ENCODE peak calls at places on chromosomes 11 and 22, in seven cellular contexts. One of them, this sample, is unnamed.

GRCh38 chr11:126411971-126412381 is 56.5 kb downstream of the ST3GAL4 start:
- DNase-seq in A549: no peak
- DNase-seq in esophagus muscularis mucosa: no peak
- DNase-seq in sigmoid colon: no peak
- DNase-seq in K562: peak
- DNase-seq in ovary: peak
- DNase-seq in GM12878: no peak
- DNase-seq in this sample: no peak

GRCh38 chr11:113447621-113448310 is 27.4 kb downstream of the DRD2 start:
- DNase-seq in A549: no peak
- DNase-seq in esophagus muscularis mucosa: no peak
- DNase-seq in sigmoid colon: no peak
- DNase-seq in K562: no peak
- DNase-seq in ovary: no peak
- DNase-seq in GM12878: no peak
- DNase-seq in this sample: no peak

GRCh38 chr22:26095271-26095956 is 73.8 kb upstream of the SEZ6L start:
- DNase-seq in A549: no peak
- DNase-seq in esophagus muscularis mucosa: no peak
- DNase-seq in sigmoid colon: no peak
- DNase-seq in K562: no peak
- DNase-seq in ovary: no peak
- DNase-seq in GM12878: no peak
- DNase-seq in this sample: no peak

GRCh38 chr11:112113539-112114457 is 27.1 kb downstream of the SDHD start:
- DNase-seq in A549: peak
- DNase-seq in esophagus muscularis mucosa: no peak
- DNase-seq in sigmoid colon: no peak
- DNase-seq in K562: peak
- DNase-seq in ovary: no peak
- DNase-seq in GM12878: no peak
- DNase-seq in this sample: no peak

GRCh38 chr11:108601150-108601549 is 7.6 kb upstream of the EXPH5 start:
- DNase-seq in A549: no peak
- DNase-seq in esophagus muscularis mucosa: no peak
- DNase-seq in sigmoid colon: no peak
- DNase-seq in K562: no peak
- DNase-seq in ovary: no peak
- DNase-seq in GM12878: no peak
- DNase-seq in this sample: no peak

GRCh38 chr22:46547179-46547882 is 9.9 kb upstream of the CELSR1 start:
- DNase-seq in A549: no peak
- DNase-seq in esophagus muscularis mucosa: no peak
- DNase-seq in sigmoid colon: no peak
- DNase-seq in K562: no peak
- DNase-seq in ovary: no peak
- DNase-seq in GM12878: no peak
- DNase-seq in this sample: no peak

GRCh38 chr11:124869331-124869730 is 4.1 kb downstream of the ROBO3 start:
- DNase-seq in A549: no peak
- DNase-seq in esophagus muscularis mucosa: no peak
- DNase-seq in sigmoid colon: peak
- DNase-seq in K562: no peak
- DNase-seq in ovary: no peak
- DNase-seq in GM12878: no peak
- DNase-seq in this sample: no peak

GRCh38 chr22:46619830-46620501 is at the start of gene GRAMD4:
- DNase-seq in A549: no peak
- DNase-seq in esophagus muscularis mucosa: no peak
- DNase-seq in sigmoid colon: peak
- DNase-seq in K562: peak
- DNase-seq in ovary: no peak
- DNase-seq in GM12878: no peak
- DNase-seq in this sample: no peak

GRCh38 chr11:99316761-99317475 is 296.2 kb downstream of the CNTN5 start:
- DNase-seq in A549: no peak
- DNase-seq in esophagus muscularis mucosa: no peak
- DNase-seq in sigmoid colon: no peak
- DNase-seq in K562: no peak
- DNase-seq in ovary: no peak
- DNase-seq in GM12878: no peak
- DNase-seq in this sample: no peak

GRCh38 chr22:38696606-38697005 is 4.1 kb downstream of the JOSD1 start:
- DNase-seq in A549: peak
- DNase-seq in esophagus muscularis mucosa: no peak
- DNase-seq in sigmoid colon: no peak
- DNase-seq in K562: no peak
- DNase-seq in ovary: no peak
- DNase-seq in GM12878: no peak
- DNase-seq in this sample: no peak

GRCh38 chr22:37148742-37149665 is 712 bp downstream of the IL2RB start:
- DNase-seq in A549: no peak
- DNase-seq in esophagus muscularis mucosa: no peak
- DNase-seq in sigmoid colon: no peak
- DNase-seq in K562: no peak
- DNase-seq in ovary: no peak
- DNase-seq in GM12878: no peak
- DNase-seq in this sample: no peak

GRCh38 chr22:20324139-20324516 is 4.3 kb upstream of the DGCR6L start:
- DNase-seq in A549: no peak
- DNase-seq in esophagus muscularis mucosa: no peak
- DNase-seq in sigmoid colon: no peak
- DNase-seq in K562: no peak
- DNase-seq in ovary: no peak
- DNase-seq in GM12878: no peak
- DNase-seq in this sample: no peak

GRCh38 chr11:63478896-63479295 is 12.1 kb downstream of the PLAAT5 start:
- DNase-seq in A549: peak
- DNase-seq in esophagus muscularis mucosa: no peak
- DNase-seq in sigmoid colon: peak
- DNase-seq in K562: peak
- DNase-seq in ovary: peak
- DNase-seq in GM12878: peak
- DNase-seq in this sample: peak

GRCh38 chr22:25067851-25068421 is 115.4 kb downstream of the KIAA1671 start:
- DNase-seq in A549: no peak
- DNase-seq in esophagus muscularis mucosa: no peak
- DNase-seq in sigmoid colon: no peak
- DNase-seq in K562: no peak
- DNase-seq in ovary: no peak
- DNase-seq in GM12878: no peak
- DNase-seq in this sample: peak

GRCh38 chr11:129853508-129854228 is 38.0 kb downstream of the TMEM45B start:
- DNase-seq in A549: no peak
- DNase-seq in esophagus muscularis mucosa: no peak
- DNase-seq in sigmoid colon: no peak
- DNase-seq in K562: peak
- DNase-seq in ovary: peak
- DNase-seq in GM12878: no peak
- DNase-seq in this sample: peak

GRCh38 chr11:71435278-71435951 is 12.8 kb downstream of the DHCR7 start:
- DNase-seq in A549: no peak
- DNase-seq in esophagus muscularis mucosa: no peak
- DNase-seq in sigmoid colon: no peak
- DNase-seq in K562: no peak
- DNase-seq in ovary: no peak
- DNase-seq in GM12878: no peak
- DNase-seq in this sample: no peak

GRCh38 chr11:9639099-9639498 is 24.8 kb upstream of the SWAP70 start:
- DNase-seq in A549: no peak
- DNase-seq in esophagus muscularis mucosa: no peak
- DNase-seq in sigmoid colon: no peak
- DNase-seq in K562: no peak
- DNase-seq in ovary: no peak
- DNase-seq in GM12878: no peak
- DNase-seq in this sample: peak

GRCh38 chr11:61545341-61545740 is 35.5 kb downstream of the SYT7 start:
- DNase-seq in A549: peak
- DNase-seq in esophagus muscularis mucosa: no peak
- DNase-seq in sigmoid colon: no peak
- DNase-seq in K562: peak
- DNase-seq in ovary: no peak
- DNase-seq in GM12878: no peak
- DNase-seq in this sample: no peak

GRCh38 chr11:93542753-93543246 is 391 bp downstream of the SMCO4 start:
- DNase-seq in A549: no peak
- DNase-seq in esophagus muscularis mucosa: no peak
- DNase-seq in sigmoid colon: peak
- DNase-seq in K562: no peak
- DNase-seq in ovary: peak
- DNase-seq in GM12878: no peak
- DNase-seq in this sample: peak

GRCh38 chr11:45843158-45843924 is 3.9 kb upstream of the CRY2 start:
- DNase-seq in A549: peak
- DNase-seq in esophagus muscularis mucosa: peak
- DNase-seq in sigmoid colon: peak
- DNase-seq in K562: peak
- DNase-seq in ovary: peak
- DNase-seq in GM12878: peak
- DNase-seq in this sample: peak

GRCh38 chr11:60170566-60170965 is 12.3 kb downstream of the MS4A6A start:
- DNase-seq in A549: no peak
- DNase-seq in esophagus muscularis mucosa: no peak
- DNase-seq in sigmoid colon: no peak
- DNase-seq in K562: no peak
- DNase-seq in ovary: no peak
- DNase-seq in GM12878: no peak
- DNase-seq in this sample: no peak

DNA sequence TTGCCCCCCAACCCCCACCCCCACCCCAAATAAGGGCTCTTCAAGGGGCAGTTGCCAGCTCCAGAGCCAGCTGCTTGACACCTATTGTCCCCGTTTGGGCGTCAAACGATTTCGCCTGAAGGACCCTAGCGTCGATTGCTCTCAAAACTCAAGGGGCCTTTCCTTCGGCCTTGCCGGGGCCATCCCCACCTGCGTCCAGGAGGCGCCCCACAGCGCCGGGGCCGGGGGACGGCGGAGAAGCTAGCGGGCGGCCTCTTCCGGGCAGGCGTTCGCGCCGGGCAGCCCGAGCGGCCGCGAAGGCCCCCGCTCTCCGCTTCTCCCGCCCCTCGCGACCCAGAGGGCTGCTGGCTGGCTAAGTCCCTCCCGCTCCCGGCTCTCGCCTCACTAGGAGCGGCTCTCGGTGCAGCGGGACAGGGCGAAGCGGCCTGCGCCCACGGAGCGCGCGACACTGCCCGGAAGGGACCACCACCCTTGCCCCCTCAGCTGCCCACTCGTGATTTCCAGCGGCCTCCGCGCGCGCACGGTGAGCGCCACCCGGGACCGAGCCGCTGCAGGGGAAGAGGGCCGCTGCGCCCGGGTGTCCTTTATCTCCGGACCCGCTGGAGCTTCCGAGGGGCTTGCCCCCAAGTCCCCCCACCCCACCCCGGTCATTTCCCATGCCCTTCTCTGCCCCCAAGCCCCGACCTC is at the start of gene CAPRIN1:
- DNase-seq in A549: peak
- DNase-seq in esophagus muscularis mucosa: peak
- DNase-seq in sigmoid colon: peak
- DNase-seq in K562: peak
- DNase-seq in ovary: peak
- DNase-seq in GM12878: peak
- DNase-seq in this sample: peak
- TF ChIP-seq EP300 in A549: no peak
- TF ChIP-seq EP300 in esophagus muscularis mucosa: no peak
- TF ChIP-seq EP300 in sigmoid colon: no peak
- TF ChIP-seq EP300 in K562: no peak
- TF ChIP-seq EP300 in ovary: no peak
- TF ChIP-seq EP300 in GM12878: no peak
- TF ChIP-seq EP300 in this sample: no peak

GRCh38 chr22:22788460-22789037 is 99.1 kb upstream of the IGLL5 start:
- DNase-seq in A549: no peak
- DNase-seq in esophagus muscularis mucosa: peak
- DNase-seq in sigmoid colon: no peak
- DNase-seq in K562: no peak
- DNase-seq in ovary: no peak
- DNase-seq in GM12878: no peak
- DNase-seq in this sample: no peak
- TF ChIP-seq CTCF in A549: no peak
- TF ChIP-seq CTCF in esophagus muscularis mucosa: no peak
- TF ChIP-seq CTCF in sigmoid colon: no peak
- TF ChIP-seq CTCF in K562: no peak
- TF ChIP-seq CTCF in ovary: no peak
- TF ChIP-seq CTCF in GM12878: no peak
- TF ChIP-seq CTCF in this sample: no peak

GRCh38 chr11:131912127-131912526 is 541.7 kb downstream of the NTM start:
- DNase-seq in A549: no peak
- DNase-seq in esophagus muscularis mucosa: no peak
- DNase-seq in sigmoid colon: no peak
- DNase-seq in K562: no peak
- DNase-seq in ovary: no peak
- DNase-seq in GM12878: no peak
- DNase-seq in this sample: no peak

GRCh38 chr11:131913267-131913666 is 542.9 kb downstream of the NTM start:
- DNase-seq in A549: no peak
- DNase-seq in esophagus muscularis mucosa: no peak
- DNase-seq in sigmoid colon: no peak
- DNase-seq in K562: no peak
- DNase-seq in ovary: no peak
- DNase-seq in GM12878: no peak
- DNase-seq in this sample: no peak

GRCh38 chr11:131908316-131908715 is 537.9 kb downstream of the NTM start:
- DNase-seq in A549: no peak
- DNase-seq in esophagus muscularis mucosa: no peak
- DNase-seq in sigmoid colon: no peak
- DNase-seq in K562: no peak
- DNase-seq in ovary: no peak
- DNase-seq in GM12878: no peak
- DNase-seq in this sample: no peak

GRCh38 chr11:131909426-131910200 is 539.2 kb downstream of the NTM start:
- DNase-seq in A549: no peak
- DNase-seq in esophagus muscularis mucosa: no peak
- DNase-seq in sigmoid colon: no peak
- DNase-seq in K562: no peak
- DNase-seq in ovary: no peak
- DNase-seq in GM12878: no peak
- DNase-seq in this sample: no peak

GRCh38 chr11:131910491-131911387 is 540.3 kb downstream of the NTM start:
- DNase-seq in A549: no peak
- DNase-seq in esophagus muscularis mucosa: no peak
- DNase-seq in sigmoid colon: no peak
- DNase-seq in K562: no peak
- DNase-seq in ovary: no peak
- DNase-seq in GM12878: no peak
- DNase-seq in this sample: no peak
- TF ChIP-seq EP300 in A549: no peak
- TF ChIP-seq EP300 in esophagus muscularis mucosa: no peak
- TF ChIP-seq EP300 in sigmoid colon: no peak
- TF ChIP-seq EP300 in K562: no peak
- TF ChIP-seq EP300 in ovary: no peak
- TF ChIP-seq EP300 in GM12878: no peak
- TF ChIP-seq EP300 in this sample: no peak

DNA sequence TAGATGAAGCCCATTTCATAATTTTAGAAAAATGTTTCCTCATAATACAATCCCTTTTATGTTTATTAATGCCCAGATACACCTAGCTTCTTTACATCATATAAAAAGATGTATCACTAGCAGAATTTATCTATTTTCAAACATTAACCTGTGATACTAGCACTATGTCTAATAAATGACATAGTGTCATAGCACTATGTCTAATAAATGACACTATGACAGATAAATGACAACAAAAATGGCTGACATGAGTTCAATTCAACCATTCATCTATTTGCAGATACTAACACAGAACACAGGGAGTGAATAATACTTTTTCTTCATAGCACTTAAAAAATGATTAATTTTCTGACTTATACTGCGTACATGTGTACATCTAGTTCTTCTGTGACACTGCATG is 19.4 kb upstream of the KDM4E start:
- DNase-seq in A549: no peak
- DNase-seq in esophagus muscularis mucosa: no peak
- DNase-seq in sigmoid colon: no peak
- DNase-seq in K562: no peak
- DNase-seq in ovary: no peak
- DNase-seq in GM12878: no peak
- DNase-seq in this sample: no peak
- TF ChIP-seq CTCF in A549: no peak
- TF ChIP-seq CTCF in esophagus muscularis mucosa: no peak
- TF ChIP-seq CTCF in sigmoid colon: no peak
- TF ChIP-seq CTCF in K562: no peak
- TF ChIP-seq CTCF in ovary: no peak
- TF ChIP-seq CTCF in GM12878: no peak
- TF ChIP-seq CTCF in this sample: no peak

This sample was measured in transverse colon.